ENCODE peak calls at places on chromosome 22, in six cellular contexts. L is brain microvascular endothelial cell, B is left ventricle myocardium inferior, F is AG04450, X is lower lobe of right lung, P is tibial nerve. T is an unnamed sample.

GRCh38 chr22:50604623-50605348 is 4.2 kb downstream of the MAPK8IP2 start:
- DNase-seq in F (no peak), P (no peak), X (no peak), B (no peak), L (no peak), T (no peak)

GRCh38 chr22:27512283-27512761 is 289.2 kb downstream of the MN1 start:
- DNase-seq in F (peak), L (peak), X (peak), B (peak), P (peak), T (peak)

GRCh38 chr22:37208401-37209139 is 3.7 kb downstream of the SSTR3 start:
- DNase-seq in F (no peak), X (no peak), B (no peak), P (no peak), L (no peak), T (no peak)

GRCh38 chr22:28882545-28882877 is 861 bp upstream of the ZNRF3 start:
- DNase-seq in P (peak), X (no peak), F (no peak), B (no peak), L (no peak), T (peak)

GRCh38 chr22:17716529-17716928 is 57.7 kb downstream of the BID start:
- DNase-seq in P (no peak), X (no peak), L (no peak), B (no peak), F (no peak), T (no peak)

GRCh38 chr22:37077802-37078448 is 26.4 kb downstream of the KCTD17 start:
- DNase-seq in X (peak), L (peak), F (peak), P (peak), B (peak), T (peak)

GRCh38 chr22:36291831-36292740 is 39.2 kb downstream of the APOL1 start:
- DNase-seq in F (no peak), B (peak), X (peak), P (no peak), L (no peak), T (no peak)

GRCh38 chr22:23781533-23781932 is 5.2 kb upstream of the SMARCB1 start:
- DNase-seq in X (no peak), F (no peak), B (no peak), P (no peak), L (peak), T (peak)

GRCh38 chr22:29129644-29130201 is 56.9 kb downstream of the KREMEN1 start:
- DNase-seq in L (no peak), P (no peak), F (no peak), X (no peak), B (peak), T (no peak)

GRCh38 chr22:47653921-47654320 is 891.5 kb downstream of the TBC1D22A start:
- DNase-seq in P (no peak), L (no peak), F (no peak), B (no peak), X (no peak), T (no peak)

GRCh38 chr22:41782316-41782715 is 18.2 kb upstream of the CCDC134 start:
- DNase-seq in L (no peak), P (no peak), X (no peak), F (no peak), B (no peak), T (no peak)

GRCh38 chr22:45007247-45007945 is 2.4 kb downstream of the PHF21B start:
- DNase-seq in L (peak), X (no peak), B (no peak), F (no peak), P (no peak), T (peak)
- H3K4me3 ChIP-seq in L (no peak), X (peak), B (peak), F (peak), P (peak), T (no peak)

DNA sequence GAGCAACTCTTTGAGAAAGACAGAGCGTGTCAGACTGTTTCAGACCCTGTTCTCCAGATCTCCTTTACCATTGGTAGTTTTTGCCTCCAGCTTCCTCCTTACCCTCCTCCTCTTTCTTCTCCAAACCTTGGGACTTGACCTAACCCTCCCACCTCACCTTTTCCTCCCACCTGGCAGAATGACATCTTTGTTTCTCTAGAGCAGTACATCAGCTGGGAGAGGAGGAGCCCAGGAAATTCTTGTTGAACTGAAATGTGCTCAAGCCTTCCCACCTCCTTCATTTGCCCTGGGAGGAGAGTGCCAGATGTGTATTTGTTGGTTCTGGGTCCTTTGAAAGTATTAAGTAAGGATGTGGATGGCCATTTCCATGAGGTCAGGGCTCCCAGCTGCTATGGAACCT is 17.4 kb downstream of the OSBP2 start:
- DNase-seq in X (no peak), B (no peak), F (no peak), P (no peak), L (no peak), T (no peak)
- TF ChIP-seq CTCF in X (no peak), B (no peak), F (no peak), P (no peak), L (no peak), T (no peak)

DNA sequence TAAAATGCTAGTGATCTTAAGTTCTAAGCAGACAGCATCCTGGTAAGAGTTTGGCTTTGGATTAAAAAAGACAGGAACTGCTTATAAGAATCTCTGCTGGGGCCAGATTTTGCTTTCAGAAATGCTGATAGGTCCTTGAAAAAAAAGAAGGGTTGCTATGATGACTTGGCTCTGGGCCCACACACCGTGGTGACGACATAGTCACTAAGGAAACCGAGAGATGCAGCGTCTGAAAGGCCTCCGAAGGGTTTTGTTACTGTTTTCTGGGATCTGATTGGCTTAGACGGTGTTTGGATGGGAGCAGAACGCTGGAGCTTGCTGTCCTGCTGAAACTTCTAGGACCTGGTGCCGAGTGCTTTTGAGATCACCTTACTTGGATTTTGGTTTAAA is 8.4 kb downstream of the FAM118A start:
- DNase-seq in F (peak), L (peak), P (peak), X (peak), B (peak), T (peak)
- H3K4me3 ChIP-seq in F (peak), L (peak), P (no peak), X (no peak), B (peak), T (peak)

DNA sequence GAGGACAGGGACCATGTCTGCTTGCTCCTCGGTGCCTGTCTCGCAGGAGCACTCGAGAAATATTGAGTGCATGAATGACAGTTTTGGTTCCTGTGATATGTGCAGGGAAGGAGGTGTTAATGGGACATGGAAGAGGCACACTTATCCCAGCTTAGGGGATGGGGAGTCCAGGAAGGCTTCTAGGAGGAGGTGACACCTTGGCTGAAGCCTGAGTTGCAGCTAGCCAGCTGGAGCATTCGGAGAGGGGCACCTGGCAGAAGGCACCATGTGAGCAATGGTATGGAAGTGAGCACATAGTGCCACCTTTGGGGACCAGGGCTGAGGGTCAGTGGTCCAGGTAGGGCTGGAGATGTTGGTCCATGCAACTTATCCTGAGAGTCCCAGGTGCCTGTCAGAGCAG is 18.9 kb downstream of the SGSM1 start:
- DNase-seq in P (no peak), X (no peak), B (no peak), L (no peak), F (no peak), T (no peak)
- TF ChIP-seq CTCF in P (no peak), X (no peak), B (no peak), L (no peak), F (no peak), T (no peak)

T was measured in choroid plexus epithelial cell.